ENCODE peak calls at places on chromosomes 3 and 15, in six cellular contexts. One of them, this sample, is unnamed.

GRCh38 chr3:23685484-23686258 is 120.1 kb upstream of the UBE2E1 start:
- DNase-seq in bronchial epithelial cell: peak; percentile 99
- DNase-seq in foreskin fibroblast: peak; percentile 99
- DNase-seq in stomach: peak; percentile 68
- DNase-seq in GM12864: no peak
- DNase-seq in uterus: peak; percentile 89
- DNase-seq in this sample: peak; percentile 93

GRCh38 chr3:68878322-68878721 is 54.0 kb downstream of the TAFA4 start:
- DNase-seq in foreskin fibroblast: peak; percentile 7
- DNase-seq in GM12864: no peak
- DNase-seq in stomach: no peak
- DNase-seq in uterus: no peak
- DNase-seq in bronchial epithelial cell: peak; percentile 23
- DNase-seq in this sample: no peak

GRCh38 chr15:87846746-87847145 is 409.8 kb downstream of the NTRK3 start:
- DNase-seq in foreskin fibroblast: no peak
- DNase-seq in bronchial epithelial cell: no peak
- DNase-seq in stomach: no peak
- DNase-seq in GM12864: no peak
- DNase-seq in uterus: no peak
- DNase-seq in this sample: no peak

GRCh38 chr3:126983276-126983652 is 349 bp downstream of the PLXNA1 start:
- DNase-seq in bronchial epithelial cell: no peak
- DNase-seq in GM12864: no peak
- DNase-seq in foreskin fibroblast: no peak
- DNase-seq in uterus: no peak
- DNase-seq in stomach: no peak
- DNase-seq in this sample: no peak

GRCh38 chr3:51748327-51748726 is 30.7 kb downstream of the IQCF6 start:
- DNase-seq in bronchial epithelial cell: no peak
- DNase-seq in stomach: no peak
- DNase-seq in GM12864: no peak
- DNase-seq in foreskin fibroblast: no peak
- DNase-seq in uterus: no peak
- DNase-seq in this sample: no peak

GRCh38 chr3:136733317-136733833 is 18.8 kb downstream of the STAG1 start:
- DNase-seq in uterus: no peak
- DNase-seq in stomach: no peak
- DNase-seq in bronchial epithelial cell: peak; percentile 28
- DNase-seq in GM12864: no peak
- DNase-seq in foreskin fibroblast: peak; percentile 36
- DNase-seq in this sample: no peak

GRCh38 chr15:90291679-90292356 is 26.3 kb downstream of the NGRN start:
- DNase-seq in GM12864: peak; percentile 34
- DNase-seq in foreskin fibroblast: no peak
- DNase-seq in uterus: no peak
- DNase-seq in bronchial epithelial cell: peak; percentile 55
- DNase-seq in stomach: peak; percentile 58
- DNase-seq in this sample: no peak

GRCh38 chr15:85312486-85312885 is 67.9 kb upstream of the AKAP13 start:
- DNase-seq in uterus: no peak
- DNase-seq in GM12864: peak; percentile 58
- DNase-seq in bronchial epithelial cell: no peak
- DNase-seq in stomach: no peak
- DNase-seq in foreskin fibroblast: no peak
- DNase-seq in this sample: no peak

GRCh38 chr3:25033407-25034029 is 394.5 kb upstream of the RARB start:
- DNase-seq in bronchial epithelial cell: peak; percentile 35
- DNase-seq in GM12864: peak; percentile 31
- DNase-seq in stomach: peak; percentile 26
- DNase-seq in uterus: peak; percentile 24
- DNase-seq in foreskin fibroblast: no peak
- DNase-seq in this sample: no peak

GRCh38 chr3:144645300-144645699 is 673.7 kb downstream of the DIPK2A start:
- DNase-seq in uterus: no peak
- DNase-seq in stomach: no peak
- DNase-seq in GM12864: no peak
- DNase-seq in foreskin fibroblast: no peak
- DNase-seq in bronchial epithelial cell: no peak
- DNase-seq in this sample: no peak

GRCh38 chr15:31843426-31844055 is 186.8 kb upstream of the CHRNA7 start:
- DNase-seq in GM12864: no peak
- DNase-seq in foreskin fibroblast: no peak
- DNase-seq in uterus: no peak
- DNase-seq in bronchial epithelial cell: no peak
- DNase-seq in stomach: no peak
- DNase-seq in this sample: no peak

GRCh38 chr3:72567976-72568560 is 280.2 kb downstream of the SHQ1 start:
- DNase-seq in bronchial epithelial cell: no peak
- DNase-seq in GM12864: no peak
- DNase-seq in uterus: no peak
- DNase-seq in stomach: no peak
- DNase-seq in foreskin fibroblast: no peak
- DNase-seq in this sample: no peak

GRCh38 chr15:101252836-101253235 is 988 bp upstream of the CHSY1 start:
- DNase-seq in uterus: no peak
- DNase-seq in stomach: no peak
- DNase-seq in GM12864: no peak
- DNase-seq in bronchial epithelial cell: no peak
- DNase-seq in foreskin fibroblast: no peak
- DNase-seq in this sample: no peak
- H3K4me3 ChIP-seq in uterus: peak overlapping the region; percentile 29
- H3K4me3 ChIP-seq in stomach: peak overlapping the region; percentile 71
- H3K4me3 ChIP-seq in GM12864: peak overlapping the region; percentile 70
- H3K4me3 ChIP-seq in bronchial epithelial cell: peak overlapping the region; percentile 61
- H3K4me3 ChIP-seq in foreskin fibroblast: peak overlapping the region; percentile 78
- H3K4me3 ChIP-seq in this sample: no peak overlapping the region

DNA sequence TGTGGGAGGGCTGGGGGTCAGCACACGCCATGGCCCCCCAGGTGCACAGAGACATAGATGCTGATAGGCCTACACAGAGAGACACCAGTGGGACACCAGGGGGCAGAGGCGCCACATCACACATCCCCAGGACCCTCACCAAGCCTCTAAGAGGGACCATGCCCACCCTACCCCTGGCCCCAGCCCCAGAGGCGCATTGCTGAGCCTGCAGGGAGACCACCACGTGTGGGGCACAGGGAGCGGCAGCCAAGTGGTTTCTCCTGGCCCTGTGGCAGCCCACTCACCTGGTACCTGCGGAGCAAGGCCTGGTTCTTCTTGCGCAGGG is 1.2 kb downstream of the CCDC9B start:
- DNase-seq in foreskin fibroblast: no peak
- DNase-seq in GM12864: no peak
- DNase-seq in uterus: no peak
- DNase-seq in bronchial epithelial cell: no peak
- DNase-seq in stomach: no peak
- DNase-seq in this sample: no peak
- TF ChIP-seq CTCF in foreskin fibroblast: no peak
- TF ChIP-seq CTCF in GM12864: no peak
- TF ChIP-seq CTCF in uterus: no peak
- TF ChIP-seq CTCF in bronchial epithelial cell: peak; percentile 8
- TF ChIP-seq CTCF in stomach: no peak
- TF ChIP-seq CTCF in this sample: no peak

GRCh38 chr3:177191108-177191779 is 6.0 kb downstream of the TBL1XR1 start:
- DNase-seq in stomach: no peak
- DNase-seq in bronchial epithelial cell: no peak
- DNase-seq in foreskin fibroblast: no peak
- DNase-seq in uterus: no peak
- DNase-seq in GM12864: no peak
- DNase-seq in this sample: no peak
- H3K4me3 ChIP-seq in stomach: no peak overlapping the region
- H3K4me3 ChIP-seq in bronchial epithelial cell: no peak overlapping the region
- H3K4me3 ChIP-seq in foreskin fibroblast: no peak overlapping the region
- H3K4me3 ChIP-seq in uterus: no peak overlapping the region
- H3K4me3 ChIP-seq in GM12864: no peak overlapping the region
- H3K4me3 ChIP-seq in this sample: no peak overlapping the region

GRCh38 chr3:128306481-128306880 is 153.2 kb downstream of the EEFSEC start:
- DNase-seq in GM12864: no peak
- DNase-seq in uterus: no peak
- DNase-seq in foreskin fibroblast: no peak
- DNase-seq in stomach: no peak
- DNase-seq in bronchial epithelial cell: no peak
- DNase-seq in this sample: no peak

GRCh38 chr3:128307781-128308469 is 154.6 kb downstream of the EEFSEC start:
- DNase-seq in bronchial epithelial cell: no peak
- DNase-seq in GM12864: no peak
- DNase-seq in stomach: no peak
- DNase-seq in uterus: no peak
- DNase-seq in foreskin fibroblast: no peak
- DNase-seq in this sample: no peak

GRCh38 chr3:128309026-128309425 is 155.7 kb downstream of the EEFSEC start:
- DNase-seq in GM12864: no peak
- DNase-seq in uterus: no peak
- DNase-seq in foreskin fibroblast: no peak
- DNase-seq in stomach: no peak
- DNase-seq in bronchial epithelial cell: no peak
- DNase-seq in this sample: no peak

GRCh38 chr3:128310286-128311058 is 156.2 kb downstream of the DNAJB8 start:
- DNase-seq in GM12864: no peak
- DNase-seq in stomach: no peak
- DNase-seq in bronchial epithelial cell: no peak
- DNase-seq in foreskin fibroblast: no peak
- DNase-seq in uterus: no peak
- DNase-seq in this sample: no peak

GRCh38 chr3:128307029-128307633 is 153.8 kb downstream of the EEFSEC start:
- DNase-seq in foreskin fibroblast: no peak
- DNase-seq in GM12864: no peak
- DNase-seq in stomach: no peak
- DNase-seq in uterus: no peak
- DNase-seq in bronchial epithelial cell: no peak
- DNase-seq in this sample: no peak
- TF ChIP-seq CTCF in foreskin fibroblast: no peak
- TF ChIP-seq CTCF in GM12864: no peak
- TF ChIP-seq CTCF in stomach: no peak
- TF ChIP-seq CTCF in uterus: peak; percentile 16
- TF ChIP-seq CTCF in bronchial epithelial cell: no peak
- TF ChIP-seq CTCF in this sample: no peak